ENCODE peak calls at places on chromosomes 12 and 14, in nine cellular contexts. Y is EL; X is COLO829; D is occipital lobe; S is NCI-H1417 treated with DMSO at 0.1 percent for 48 hours; R is GM03348; O is activated CD8-positive, alpha-beta memory T cell treated with anti-CD3 and anti-CD28 coated beads for 24 hours; F is psoas muscle; G is mesothelial cell of epicardium. K is an unnamed sample.

GRCh38 chr14:50351016-50351415 is 38.9 kb downstream of the DMAC2L start:
- DNase-seq in R (peak; percentile 49), D (no peak), Y (peak; percentile 89), S (no peak), F (no peak), O (no peak), G (no peak), X (no peak), K (no peak)

GRCh38 chr14:44981198-44981597 is 19.2 kb downstream of the TOGARAM1 start:
- DNase-seq in G (no peak), O (no peak), S (no peak), F (no peak), D (no peak), Y (no peak), R (no peak), X (no peak), K (no peak)

GRCh38 chr14:42884100-42884499 is 1277.4 kb downstream of the LRFN5 start:
- DNase-seq in D (no peak), O (no peak), X (peak; percentile 31), S (no peak), R (no peak), F (no peak), G (no peak), Y (no peak), K (no peak)

GRCh38 chr14:87994974-87995373 is 2.0 kb upstream of the GALC start:
- DNase-seq in O (no peak), G (no peak), R (no peak), D (no peak), S (no peak), F (no peak), X (no peak), Y (no peak), K (no peak)

GRCh38 chr12:68069276-68069675 is 80.0 kb downstream of the IFNG-AS1 start:
- DNase-seq in Y (no peak), O (no peak), D (no peak), F (no peak), G (no peak), X (no peak), S (no peak), R (no peak), K (no peak)

GRCh38 chr12:68403296-68403695 is 71.1 kb upstream of the MDM1 start:
- DNase-seq in O (no peak), D (no peak), G (no peak), R (no peak), F (no peak), X (no peak), S (no peak), Y (peak; percentile 14), K (no peak)

GRCh38 chr12:102730996-102731395 is 186.0 kb downstream of the PAH start:
- DNase-seq in F (no peak), G (no peak), S (no peak), D (no peak), Y (no peak), O (no peak), X (no peak), R (no peak), K (no peak)

GRCh38 chr12:27177716-27178115 is 66.4 kb upstream of the STK38L start:
- DNase-seq in X (no peak), D (no peak), F (no peak), G (no peak), R (peak; percentile 29), S (no peak), O (no peak), Y (peak; percentile 48), K (no peak)

GRCh38 chr12:106010746-106011145 is 128.0 kb downstream of the NUAK1 start:
- DNase-seq in G (no peak), X (peak; percentile 8), Y (no peak), D (no peak), F (no peak), R (peak; percentile 64), O (no peak), S (no peak), K (no peak)

GRCh38 chr14:89417469-89418225 is 614 bp upstream of the FOXN3 start:
- DNase-seq in R (peak; percentile 59), G (peak; percentile 60), Y (peak; percentile 63), S (no peak), D (peak; percentile 69), X (no peak), O (peak; percentile 91), F (peak; percentile 81), K (peak; percentile 74)

GRCh38 chr12:101967506-101967905 is 90.1 kb downstream of the DRAM1 start:
- DNase-seq in X (no peak), O (no peak), G (no peak), R (no peak), S (no peak), F (no peak), Y (no peak), D (no peak), K (no peak)

GRCh38 chr12:63103489-63104131 is 47.4 kb downstream of the AVPR1A start:
- DNase-seq in O (no peak), R (peak; percentile 60), F (no peak), G (no peak), S (no peak), D (no peak), Y (peak; percentile 24), X (peak; percentile 46), K (no peak)

GRCh38 chr12:52215587-52216031 is 17.4 kb upstream of the KRT7 start:
- DNase-seq in F (no peak), X (no peak), G (no peak), R (no peak), O (no peak), S (no peak), D (no peak), Y (peak; percentile 64), K (no peak)

GRCh38 chr12:55929306-55929791 is 1.6 kb upstream of the DGKA start:
- DNase-seq in X (no peak), R (no peak), D (no peak), O (peak; percentile 88), F (no peak), G (no peak), Y (no peak), S (no peak), K (no peak)

GRCh38 chr14:61866932-61867920 is 105.0 kb downstream of the SNAPC1 start:
- DNase-seq in S (no peak), G (no peak), Y (no peak), R (no peak), X (no peak), F (no peak), D (no peak), O (no peak), K (no peak)

GRCh38 chr12:78290606-78291345 is 460.1 kb downstream of the NAV3 start:
- DNase-seq in Y (peak; percentile 80), G (no peak), F (no peak), S (no peak), X (no peak), D (no peak), R (peak; percentile 47), O (no peak), K (no peak)

GRCh38 chr12:124730455-124730932 is 133.2 kb downstream of the SCARB1 start:
- DNase-seq in F (no peak), S (no peak), R (no peak), G (no peak), Y (no peak), D (no peak), O (no peak), X (no peak), K (no peak)

GRCh38 chr12:128817115-128818015 is 6.4 kb downstream of the SLC15A4 start:
- DNase-seq in G (no peak), R (no peak), O (peak; percentile 40), S (no peak), X (no peak), D (no peak), F (peak; percentile 86), Y (peak; percentile 23), K (no peak)

GRCh38 chr12:58804749-58805148 is 115.6 kb downstream of the LRIG3 start:
- DNase-seq in O (no peak), S (no peak), Y (no peak), D (no peak), G (no peak), F (no peak), R (no peak), X (no peak), K (no peak)

GRCh38 chr12:97223419-97223818 is 239.2 kb upstream of the RMST start:
- DNase-seq in O (no peak), F (no peak), D (no peak), G (no peak), S (no peak), X (no peak), Y (no peak), R (no peak), K (no peak)

GRCh38 chr14:71625175-71625574 is 307.1 kb upstream of the RGS6 start:
- DNase-seq in G (no peak), Y (no peak), X (no peak), S (no peak), D (no peak), O (no peak), F (no peak), R (no peak), K (no peak)

GRCh38 chr12:82625523-82625922 is 61.2 kb upstream of the TMTC2 start:
- DNase-seq in D (peak; percentile 60), R (no peak), O (no peak), F (no peak), X (no peak), S (no peak), G (no peak), Y (no peak), K (no peak)

GRCh38 chr14:46902837-46903236 is 251.3 kb upstream of the RPL10L start:
- DNase-seq in O (no peak), S (no peak), F (no peak), G (no peak), Y (no peak), X (no peak), R (no peak), D (no peak), K (no peak)

GRCh38 chr12:19012965-19013364 is 116.6 kb upstream of the PLEKHA5 start:
- DNase-seq in Y (no peak), G (no peak), S (no peak), O (no peak), R (no peak), D (no peak), F (no peak), X (no peak), K (no peak)

GRCh38 chr14:93898731-93899130 is 28.4 kb upstream of the FAM181A start:
- DNase-seq in Y (no peak), S (no peak), F (no peak), O (no peak), G (no peak), X (no peak), R (no peak), D (no peak), K (no peak)

GRCh38 chr12:107320929-107321618 is 227.7 kb upstream of the CRY1 start:
- DNase-seq in R (peak; percentile 42), Y (peak; percentile 11), S (peak; percentile 28), D (peak; percentile 15), X (no peak), F (peak; percentile 54), G (peak; percentile 47), O (peak; percentile 86), K (peak; percentile 74)